ENCODE peak calls at places on chromosomes 7 and 10, in four cellular contexts. X is kidney; E is cardiac fibroblast; H is CD8-positive, alpha-beta T cell. R is an unnamed sample.

GRCh38 chr10:71092812-71093391 is 119.5 kb upstream of the UNC5B start:
- DNase-seq in X (no peak), E (no peak), H (no peak), R (no peak)

GRCh38 chr10:89458289-89458688 is 43.9 kb downstream of the IFIT5 start:
- DNase-seq in X (no peak), E (peak), H (no peak), R (peak)

GRCh38 chr7:99563650-99564049 is 5.2 kb downstream of the ZNF655 start:
- DNase-seq in X (no peak), E (peak), H (no peak), R (peak)

GRCh38 chr7:73891178-73891885 is 30.4 kb downstream of the TMEM270 start:
- DNase-seq in X (peak), E (no peak), H (no peak), R (no peak)

GRCh38 chr10:69483988-69484387 is 32.7 kb downstream of the TSPAN15 start:
- DNase-seq in X (no peak), E (peak), H (no peak), R (no peak)

GRCh38 chr10:37619336-37619735 is 238.1 kb downstream of the ZNF248 start:
- DNase-seq in X (no peak), E (no peak), H (no peak), R (no peak)

GRCh38 chr7:40673285-40673684 is 538.5 kb downstream of the SUGCT start:
- DNase-seq in X (no peak), E (peak), H (no peak), R (peak)

GRCh38 chr7:115037128-115037802 is 115.4 kb downstream of the MDFIC start:
- DNase-seq in X (no peak), E (no peak), H (no peak), R (no peak)

GRCh38 chr7:23026164-23026563 is 12.2 kb upstream of the HYCC1 start:
- DNase-seq in X (no peak), E (no peak), H (no peak), R (peak)

GRCh38 chr10:42940487-42941157 is 136.2 kb upstream of the RET start:
- DNase-seq in X (peak), E (no peak), H (no peak), R (no peak)

GRCh38 chr10:70761727-70762350 is 23.3 kb downstream of the TBATA start:
- DNase-seq in X (no peak), E (no peak), H (no peak), R (no peak)

GRCh38 chr7:100444311-100445278 is 8.3 kb upstream of the PPP1R35 start:
- DNase-seq in X (peak), E (peak), H (no peak), R (peak)

GRCh38 chr7:13593854-13594253 is 395.6 kb downstream of the ETV1 start:
- DNase-seq in X (no peak), E (no peak), H (no peak), R (no peak)

GRCh38 chr10:13915710-13916109 is 328.9 kb downstream of the PRPF18 start:
- DNase-seq in X (no peak), E (no peak), H (no peak), R (no peak)

GRCh38 chr7:94877731-94878670 is 29.4 kb upstream of the PPP1R9A start:
- DNase-seq in X (no peak), E (no peak), H (no peak), R (no peak)

GRCh38 chr7:47953822-47954221 is 5.6 kb upstream of the PKD1L1 start:
- DNase-seq in X (no peak), E (no peak), H (no peak), R (no peak)

GRCh38 chr7:147485660-147486210 is 1104.8 kb upstream of the C7orf33 start:
- DNase-seq in X (no peak), E (no peak), H (no peak), R (no peak)

GRCh38 chr7:101126651-101127459 is at the start of gene SERPINE1:
- DNase-seq in X (peak), E (peak), H (no peak), R (peak)

GRCh38 chr10:100192350-100192749 is 6.5 kb upstream of the ERLIN1 start:
- DNase-seq in X (no peak), E (no peak), H (no peak), R (peak)

GRCh38 chr10:126001579-126001978 is 105.2 kb downstream of the FANK1 start:
- DNase-seq in X (no peak), E (peak), H (no peak), R (peak)

GRCh38 chr10:68202965-68203358 is 29.0 kb downstream of the ATOH7 start:
- DNase-seq in X (no peak), E (peak), H (no peak), R (peak)

DNA sequence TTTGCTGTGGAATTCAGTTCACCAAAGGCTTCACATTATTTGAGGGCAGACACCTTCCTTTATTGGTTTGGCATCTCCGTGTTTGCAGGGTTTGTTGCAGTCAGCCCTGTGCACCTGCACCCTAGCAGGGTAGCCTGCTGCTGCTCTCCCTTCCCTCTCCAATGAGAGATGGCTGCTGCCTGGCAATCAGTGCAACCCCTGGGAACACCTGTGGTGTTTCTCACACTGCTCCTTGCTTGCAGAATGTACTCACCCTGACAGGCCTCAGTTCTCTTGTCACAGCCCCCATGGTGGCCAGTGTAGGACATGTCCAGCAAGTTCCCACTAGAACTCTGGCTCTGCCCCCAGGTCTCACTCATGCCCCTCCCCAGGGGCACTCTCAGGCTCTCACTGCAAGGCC is 12.1 kb upstream of the PPIA start:
- DNase-seq in X (no peak), E (no peak), H (no peak), R (no peak)
- H3K4me3 ChIP-seq in X (no peak), E (no peak), H (no peak), R (no peak)

GRCh38 chr7:39459606-39460090 is 106.6 kb upstream of the YAE1 start:
- DNase-seq in X (no peak), E (no peak), H (no peak), R (no peak)

GRCh38 chr7:39453743-39454355 is 112.4 kb upstream of the YAE1 start:
- DNase-seq in X (no peak), E (peak), H (peak), R (peak)

GRCh38 chr7:39461263-39461662 is 104.9 kb upstream of the YAE1 start:
- DNase-seq in X (no peak), E (no peak), H (no peak), R (no peak)

GRCh38 chr7:39460486-39460885 is 105.7 kb upstream of the YAE1 start:
- DNase-seq in X (no peak), E (no peak), H (no peak), R (no peak)

GRCh38 chr7:39458346-39458745 is 107.9 kb upstream of the YAE1 start:
- DNase-seq in X (no peak), E (no peak), H (no peak), R (no peak)
- H3K4me3 ChIP-seq in X (peak), E (no peak), H (no peak), R (no peak)

DNA sequence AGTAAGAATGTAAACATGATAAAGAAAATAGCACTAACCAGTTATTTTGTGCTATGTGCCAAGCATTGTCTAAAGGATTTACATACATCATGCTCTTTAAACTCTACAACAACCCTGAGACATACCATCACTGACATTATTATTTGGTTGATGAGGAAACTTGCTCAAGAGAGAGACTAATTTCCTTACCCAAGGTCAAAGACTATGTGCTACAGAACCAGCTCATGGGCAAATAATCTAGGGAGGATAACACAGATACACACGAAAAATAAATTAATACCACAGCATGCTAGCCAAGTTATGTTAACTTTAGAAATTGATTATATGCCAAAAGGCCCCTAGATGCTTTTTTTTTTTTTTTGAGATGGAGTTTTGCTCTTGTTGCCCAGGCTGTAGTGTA is 2.7 kb downstream of the ANKRD16 start:
- DNase-seq in X (no peak), E (no peak), H (no peak), R (no peak)
- H3K4me3 ChIP-seq in X (no peak), E (no peak), H (no peak), R (no peak)

DNA sequence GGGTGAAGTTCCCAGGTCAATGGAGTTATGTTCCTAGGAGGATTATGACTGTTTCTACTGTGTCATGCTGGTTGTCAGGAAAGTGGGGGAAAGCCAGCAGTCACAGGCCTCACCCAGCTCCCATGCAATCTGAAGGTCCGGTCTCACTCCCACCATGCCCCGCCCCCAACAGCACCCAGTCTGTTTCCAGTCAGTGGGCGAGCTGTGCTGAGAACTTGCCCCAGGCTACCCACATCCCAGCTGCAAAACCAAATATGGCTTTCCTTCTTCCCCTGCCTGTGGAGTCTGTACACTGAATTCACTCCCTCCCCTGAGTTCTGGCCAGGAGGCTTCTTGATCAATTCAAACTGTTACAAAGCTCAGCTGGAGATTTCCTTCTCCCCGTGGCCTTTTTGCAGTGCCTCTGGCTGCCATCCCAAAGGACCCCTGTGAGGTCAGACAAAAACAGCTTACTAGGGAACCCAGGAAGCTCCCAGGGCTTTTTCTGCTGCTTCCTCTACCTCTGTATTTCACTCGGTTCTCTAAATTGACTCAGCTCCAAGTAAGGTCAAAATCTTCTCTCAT is 205.7 kb downstream of the SEMA3D start:
- DNase-seq in X (no peak), E (no peak), H (no peak), R (no peak)
- H3K4me3 ChIP-seq in X (no peak), E (no peak), H (no peak), R (no peak)

GRCh38 chr10:86668297-86669165 is at the start of gene LDB3:
- DNase-seq in X (no peak), E (peak), H (no peak), R (no peak)
- H3K4me3 ChIP-seq in X (no peak), E (no peak), H (no peak), R (no peak)

GRCh38 chr10:130226012-130226411 is 89.8 kb downstream of the GLRX3 start:
- DNase-seq in X (no peak), E (no peak), H (no peak), R (no peak)
- H3K4me3 ChIP-seq in X (no peak), E (no peak), H (no peak), R (no peak)

DNA sequence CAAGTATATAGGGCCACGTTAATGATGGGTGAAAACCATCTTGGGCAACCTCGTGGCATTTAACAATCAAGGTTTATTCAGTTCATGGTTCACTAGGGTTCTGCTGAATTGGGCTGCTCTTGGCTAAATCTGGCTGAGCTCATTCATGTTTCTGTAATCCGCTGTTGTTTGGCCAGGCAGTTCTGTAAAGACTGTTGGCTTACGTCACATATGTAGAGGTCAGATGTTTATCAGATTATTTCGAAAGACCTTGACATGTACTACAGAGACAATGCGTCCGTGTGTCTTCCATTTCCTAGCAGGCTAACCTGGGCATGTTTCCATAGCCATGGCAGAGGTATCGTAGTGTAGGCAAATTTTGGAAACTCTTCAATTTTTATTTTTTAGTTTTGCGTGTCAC is 190.0 kb upstream of the ZWINT start:
- DNase-seq in X (no peak), E (no peak), H (no peak), R (no peak)
- H3K4me3 ChIP-seq in X (no peak), E (no peak), H (no peak), R (no peak)

GRCh38 chr7:157293413-157293788 is 43.4 kb upstream of the DNAJB6 start:
- DNase-seq in X (no peak), E (no peak), H (no peak), R (no peak)
- H3K4me3 ChIP-seq in X (no peak), E (no peak), H (no peak), R (no peak)

R was measured in choroid plexus epithelial cell.